ENCODE peak calls at places on chromosomes 7 and 10, in four cellular contexts. One of them, this sample, is unnamed. For H3K9me1, the result is how much of the 10 kb centered on the place peaks cover.

GRCh38 chr7:51318886-51319579 is 2.4 kb upstream of the COBL start:
- DNase-seq in K562: no peak
- DNase-seq in endothelial cell of umbilical vein: no peak
- DNase-seq in IMR-90: no peak
- DNase-seq in this sample: no peak

GRCh38 chr10:43145313-43145712 is 7.1 kb downstream of the CSGALNACT2 start:
- DNase-seq in endothelial cell of umbilical vein: no peak
- DNase-seq in K562: no peak
- DNase-seq in IMR-90: no peak
- DNase-seq in this sample: no peak

GRCh38 chr7:97480700-97481410 is 251.0 kb upstream of the TAC1 start:
- DNase-seq in K562: no peak
- DNase-seq in endothelial cell of umbilical vein: no peak
- DNase-seq in IMR-90: no peak
- DNase-seq in this sample: no peak

GRCh38 chr10:96664563-96664962 is 55.8 kb downstream of the PIK3AP1 start:
- DNase-seq in K562: no peak
- DNase-seq in IMR-90: no peak
- DNase-seq in endothelial cell of umbilical vein: no peak
- DNase-seq in this sample: no peak

GRCh38 chr10:96714031-96714590 is 6.2 kb downstream of the PIK3AP1 start:
- DNase-seq in endothelial cell of umbilical vein: no peak
- DNase-seq in K562: no peak
- DNase-seq in IMR-90: peak
- DNase-seq in this sample: no peak

GRCh38 chr10:50393784-50394183 is 142.5 kb upstream of the ASAH2 start:
- DNase-seq in endothelial cell of umbilical vein: peak
- DNase-seq in K562: no peak
- DNase-seq in IMR-90: peak
- DNase-seq in this sample: no peak

GRCh38 chr7:123241809-123242208 is 42.0 kb upstream of the SLC13A1 start:
- DNase-seq in IMR-90: no peak
- DNase-seq in endothelial cell of umbilical vein: no peak
- DNase-seq in K562: no peak
- DNase-seq in this sample: no peak

GRCh38 chr10:78868456-78868855 is 200.3 kb upstream of the ZMIZ1 start:
- DNase-seq in endothelial cell of umbilical vein: no peak
- DNase-seq in IMR-90: no peak
- DNase-seq in K562: no peak
- DNase-seq in this sample: no peak

GRCh38 chr7:132998763-132999162 is 83.1 kb downstream of the CHCHD3 start:
- DNase-seq in IMR-90: no peak
- DNase-seq in K562: no peak
- DNase-seq in endothelial cell of umbilical vein: no peak
- DNase-seq in this sample: no peak

GRCh38 chr7:2172311-2173183 is 60.2 kb downstream of the MAD1L1 start:
- DNase-seq in K562: no peak
- DNase-seq in IMR-90: peak
- DNase-seq in endothelial cell of umbilical vein: peak
- DNase-seq in this sample: no peak

GRCh38 chr7:26930201-26930600 is 65.8 kb upstream of the SKAP2 start:
- DNase-seq in endothelial cell of umbilical vein: no peak
- DNase-seq in IMR-90: no peak
- DNase-seq in K562: no peak
- DNase-seq in this sample: no peak

GRCh38 chr7:151168022-151168786 is 710 bp upstream of the GBX1 start:
- DNase-seq in endothelial cell of umbilical vein: no peak
- DNase-seq in IMR-90: no peak
- DNase-seq in K562: peak
- DNase-seq in this sample: no peak

DNA sequence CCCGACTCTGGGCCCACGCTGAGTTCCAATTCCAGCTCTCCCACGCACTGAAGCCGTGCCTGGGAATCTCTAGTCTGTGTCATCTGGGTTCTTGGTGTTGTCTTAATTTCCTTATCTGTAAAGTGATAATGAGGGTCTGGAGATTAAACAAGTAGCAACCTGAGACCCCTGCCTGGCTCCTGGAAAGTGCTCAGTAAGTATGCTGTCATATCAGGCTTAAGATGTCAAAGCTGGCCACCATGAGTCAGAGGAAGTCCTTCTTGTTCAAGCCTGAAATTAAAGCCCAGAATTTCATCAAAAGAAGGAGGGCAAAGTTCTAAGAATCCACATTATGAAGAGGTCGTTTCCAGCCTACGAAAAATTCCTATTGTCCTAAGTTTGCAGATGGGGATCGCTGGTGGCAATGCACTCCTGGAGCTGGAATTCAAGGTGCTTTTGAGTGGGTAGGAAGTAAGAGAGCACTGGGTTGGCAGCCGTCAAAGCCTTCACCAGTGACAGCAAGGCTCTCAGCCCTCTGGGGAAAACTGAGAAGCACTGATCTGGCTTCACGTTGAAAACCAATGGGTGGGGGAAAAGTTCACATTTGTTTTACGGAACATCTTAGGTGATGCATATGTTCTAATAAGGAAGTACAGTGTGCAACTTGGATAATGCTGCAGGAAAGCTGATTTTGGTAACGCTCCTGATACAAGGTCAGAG is 50.3 kb upstream of the NCAPG2 start:
- DNase-seq in endothelial cell of umbilical vein: peak
- DNase-seq in K562: no peak
- DNase-seq in IMR-90: peak
- DNase-seq in this sample: no peak
- H3K9me1 ChIP-seq in endothelial cell of umbilical vein: under half
- H3K9me1 ChIP-seq in K562: under half
- H3K9me1 ChIP-seq in IMR-90: under half
- H3K9me1 ChIP-seq in this sample: under half

DNA sequence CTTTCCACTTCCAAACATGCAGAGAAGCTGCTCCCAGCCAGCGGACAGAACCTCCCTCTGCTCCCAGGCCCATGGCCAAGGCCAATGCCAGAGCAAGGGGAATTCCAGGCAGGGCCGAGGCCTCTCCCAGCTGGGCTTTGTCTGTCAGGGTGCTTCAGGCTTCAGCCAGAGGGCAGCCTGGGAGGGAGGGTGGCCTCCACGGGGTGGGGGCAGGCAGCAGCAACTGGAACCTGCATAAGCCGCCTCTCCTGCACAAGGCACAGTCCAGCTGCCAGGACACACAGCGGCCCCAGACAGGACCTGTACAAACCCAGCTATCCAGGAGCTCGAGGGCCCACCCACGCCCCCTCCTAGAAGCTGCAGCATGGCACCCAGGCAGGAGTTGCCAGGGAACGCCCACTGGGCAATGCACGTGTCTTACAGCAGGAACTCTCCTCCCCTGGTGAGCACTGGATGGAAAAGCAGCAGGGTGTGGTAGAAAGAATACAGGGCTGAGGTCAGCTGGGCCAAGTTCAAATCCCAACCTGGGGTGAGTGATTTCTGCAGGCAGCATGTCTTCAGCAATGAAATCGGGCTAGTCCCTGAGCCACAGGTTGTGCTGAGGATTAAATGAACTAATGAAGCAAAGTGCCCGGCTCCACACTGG is 7.6 kb downstream of the FAM53B start:
- DNase-seq in K562: no peak
- DNase-seq in IMR-90: peak
- DNase-seq in endothelial cell of umbilical vein: peak
- DNase-seq in this sample: no peak
- H2AFZ ChIP-seq in K562: no peak
- H2AFZ ChIP-seq in IMR-90: peak
- H2AFZ ChIP-seq in endothelial cell of umbilical vein: no peak
- H2AFZ ChIP-seq in this sample: no peak

DNA sequence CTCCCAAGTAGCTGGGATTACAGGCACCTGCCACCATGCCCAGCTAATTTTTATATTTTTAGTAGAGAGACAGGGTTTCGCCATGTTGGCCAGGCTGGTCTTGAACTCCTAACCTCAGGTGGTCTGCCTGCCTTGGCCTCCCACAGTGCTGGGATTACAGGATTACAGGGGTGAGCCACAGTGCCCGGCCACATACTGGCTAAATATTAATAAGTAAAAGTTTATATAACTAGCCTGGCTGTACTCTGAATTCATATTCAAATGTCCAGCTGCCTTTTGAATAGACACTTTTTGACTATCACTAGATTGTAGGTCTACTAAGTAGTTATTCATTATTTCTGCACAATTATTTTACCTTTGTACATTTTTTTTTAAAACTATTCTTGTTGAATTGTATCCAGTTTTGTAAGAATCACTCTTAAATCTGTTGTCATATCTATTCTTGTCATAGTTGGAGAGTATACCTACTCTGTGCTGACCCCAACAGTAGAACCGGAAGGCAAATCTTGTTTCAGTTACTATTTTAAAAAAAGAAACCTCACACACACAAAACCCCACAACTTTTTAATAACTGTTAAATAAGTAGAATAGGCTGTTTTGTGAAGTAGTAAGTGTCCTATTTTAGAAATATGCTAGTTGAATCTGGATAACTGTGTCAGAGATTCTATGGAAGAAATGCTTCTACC is 29.6 kb downstream of the MINPP1 start:
- DNase-seq in K562: no peak
- DNase-seq in endothelial cell of umbilical vein: no peak
- DNase-seq in IMR-90: no peak
- DNase-seq in this sample: no peak
- H3K9me1 ChIP-seq in K562: under half
- H3K9me1 ChIP-seq in endothelial cell of umbilical vein: under half
- H3K9me1 ChIP-seq in IMR-90: under half
- H3K9me1 ChIP-seq in this sample: under half

DNA sequence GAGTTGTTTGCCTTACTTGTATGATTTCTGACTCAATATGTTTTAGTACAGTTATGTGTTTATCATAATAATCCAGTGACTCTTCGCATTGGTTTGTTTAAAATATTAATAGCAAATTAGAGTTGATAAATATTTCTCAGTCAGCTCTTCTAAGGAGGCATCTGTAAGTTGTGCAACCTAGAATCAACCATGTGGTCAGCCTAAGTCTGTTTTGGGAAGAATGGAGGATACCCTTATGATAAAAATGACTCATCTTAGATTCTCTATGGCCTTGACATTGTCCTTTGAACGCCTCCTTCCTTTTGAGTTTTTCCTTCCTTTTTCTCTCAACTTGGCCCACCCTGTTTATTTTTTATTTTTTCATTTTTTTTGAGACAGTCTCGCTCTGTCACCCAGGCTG is 18.8 kb downstream of the DNAJC9 start:
- DNase-seq in IMR-90: peak
- DNase-seq in endothelial cell of umbilical vein: no peak
- DNase-seq in K562: no peak
- DNase-seq in this sample: no peak
- H2AFZ ChIP-seq in IMR-90: no peak
- H2AFZ ChIP-seq in endothelial cell of umbilical vein: no peak
- H2AFZ ChIP-seq in K562: no peak
- H2AFZ ChIP-seq in this sample: no peak

GRCh38 chr7:74275401-74275881 is 13.8 kb upstream of the CLIP2 start:
- DNase-seq in endothelial cell of umbilical vein: peak
- DNase-seq in K562: peak
- DNase-seq in IMR-90: no peak
- DNase-seq in this sample: no peak
- H3K9me1 ChIP-seq in endothelial cell of umbilical vein: under half
- H3K9me1 ChIP-seq in K562: under half
- H3K9me1 ChIP-seq in IMR-90: under half
- H3K9me1 ChIP-seq in this sample: under half

DNA sequence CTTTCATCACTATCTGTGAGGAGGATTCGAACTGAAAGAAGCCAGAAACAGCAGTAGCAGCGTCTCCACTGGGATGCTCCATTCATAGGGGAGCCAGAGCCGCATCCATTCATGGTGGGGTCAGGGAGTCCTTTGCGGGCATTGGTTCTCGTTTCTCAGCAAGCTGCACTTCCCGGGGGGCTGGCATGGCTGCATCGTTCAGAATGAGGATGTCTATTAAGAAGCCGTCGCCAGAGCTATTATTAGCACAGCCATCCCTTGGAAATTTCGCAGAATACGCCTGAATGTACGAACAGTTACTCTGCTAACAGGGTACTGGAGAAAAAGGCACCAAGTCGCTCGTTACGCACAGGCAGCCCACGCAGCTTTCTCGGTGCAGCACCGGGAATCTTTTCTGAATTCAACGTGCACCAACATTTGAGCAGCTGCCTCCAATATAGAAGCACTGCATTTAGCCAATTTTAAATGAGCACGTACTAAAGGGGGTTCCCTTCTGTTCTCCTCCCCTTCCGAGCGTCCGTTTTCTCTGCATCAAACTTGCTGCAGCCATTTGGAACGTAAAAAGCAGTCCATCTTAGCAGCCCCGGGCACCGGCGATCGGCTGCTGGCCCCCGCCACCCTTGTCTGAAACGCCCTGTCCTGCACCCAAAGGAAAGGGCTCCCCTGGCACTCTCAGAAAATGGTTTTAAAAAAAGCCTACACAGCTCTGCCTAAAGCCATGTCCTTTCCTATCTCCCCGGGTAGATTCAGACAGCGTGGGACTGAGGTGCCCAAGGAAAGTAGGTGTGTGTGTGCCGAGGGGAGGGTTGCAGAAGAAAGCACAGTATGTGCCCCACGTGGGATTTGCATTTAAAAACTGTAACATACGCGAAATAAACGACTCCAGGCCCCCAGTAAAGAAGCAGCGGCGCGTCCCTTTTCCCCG is 304.1 kb downstream of the PRPF18 start:
- DNase-seq in IMR-90: peak
- DNase-seq in K562: no peak
- DNase-seq in endothelial cell of umbilical vein: peak
- DNase-seq in this sample: no peak
- H2AFZ ChIP-seq in IMR-90: peak
- H2AFZ ChIP-seq in K562: no peak
- H2AFZ ChIP-seq in endothelial cell of umbilical vein: no peak
- H2AFZ ChIP-seq in this sample: peak

DNA sequence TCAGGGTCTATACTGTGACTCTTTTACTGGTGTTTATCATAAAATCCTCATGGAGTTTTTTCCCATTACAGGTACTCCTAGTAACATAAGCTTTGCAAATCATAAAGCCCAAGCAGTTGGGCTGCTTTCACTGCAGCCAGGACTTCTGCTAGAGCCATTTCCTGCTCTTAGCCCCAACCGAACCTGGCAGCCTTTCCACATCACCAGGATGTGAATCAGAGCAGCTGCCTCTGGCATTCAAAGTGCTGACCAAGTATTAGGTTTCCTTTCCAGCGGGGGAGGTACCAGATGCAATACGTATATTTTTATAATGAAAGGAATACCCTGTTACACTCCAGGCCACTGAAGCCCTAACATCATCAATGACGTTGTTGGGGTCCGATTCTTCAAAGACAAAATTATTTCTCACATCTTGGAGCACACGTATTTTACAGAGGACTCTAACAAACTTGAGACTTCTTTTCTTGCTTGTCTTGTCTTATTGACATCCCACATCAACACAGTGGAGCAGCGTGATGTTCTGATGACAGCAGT is 3.6 kb upstream of the HTR5A start:
- DNase-seq in endothelial cell of umbilical vein: peak
- DNase-seq in IMR-90: peak
- DNase-seq in K562: no peak
- DNase-seq in this sample: no peak
- H3K9me1 ChIP-seq in endothelial cell of umbilical vein: under half
- H3K9me1 ChIP-seq in IMR-90: under half
- H3K9me1 ChIP-seq in K562: under half
- H3K9me1 ChIP-seq in this sample: under half

GRCh38 chr10:67676208-67676825 is 19.7 kb downstream of the CTNNA3 start:
- DNase-seq in IMR-90: no peak
- DNase-seq in endothelial cell of umbilical vein: no peak
- DNase-seq in K562: no peak
- DNase-seq in this sample: no peak
- H2AFZ ChIP-seq in IMR-90: no peak
- H2AFZ ChIP-seq in endothelial cell of umbilical vein: no peak
- H2AFZ ChIP-seq in K562: no peak
- H2AFZ ChIP-seq in this sample: no peak